ENCODE peak calls at places on chromosomes 2 and 18, in six cellular contexts. A is Panc1, U is GM12892, O is HCT116, N is spleen, Z is stomach. E is an unnamed sample.
A peak's percentile ranks its signal among the peaks of the same experiment; 100 is the strongest.

GRCh38 chr18:37668971-37669747 is 103.6 kb upstream of the CELF4 start:
- DNase-seq in A (no peak), U (no peak), O (no peak), N (no peak), Z (no peak), E (peak; percentile 42)

GRCh38 chr18:13216732-13217465 is 1.7 kb upstream of the LDLRAD4 start:
- DNase-seq in A (no peak), U (no peak), O (no peak), N (no peak), Z (peak; percentile 46), E (peak; percentile 75)

GRCh38 chr2:165369131-165369935 is 100.2 kb upstream of the CSRNP3 start:
- DNase-seq in A (no peak), U (no peak), O (no peak), N (no peak), Z (peak; percentile 56), E (no peak)

GRCh38 chr2:129619471-129619870 is 360.0 kb upstream of the RAB6C start:
- DNase-seq in A (no peak), U (no peak), O (no peak), N (no peak), Z (no peak), E (no peak)

GRCh38 chr18:78769502-78770113 is 210.0 kb upstream of the SALL3 start:
- DNase-seq in A (no peak), U (no peak), O (no peak), N (no peak), Z (peak; percentile 20), E (peak; percentile 44)

GRCh38 chr2:44688442-44689124 is 252.9 kb upstream of the SIX3 start:
- DNase-seq in A (no peak), U (no peak), O (no peak), N (no peak), Z (no peak), E (no peak)

GRCh38 chr18:68676913-68677312 is 38.0 kb downstream of the TMX3 start:
- DNase-seq in A (no peak), U (no peak), O (no peak), N (no peak), Z (no peak), E (no peak)

GRCh38 chr2:99336780-99337163 is 417 bp upstream of the EIF5B start:
- DNase-seq in A (no peak), U (no peak), O (no peak), N (no peak), Z (no peak), E (no peak)

GRCh38 chr2:213723707-213724106 is 439.4 kb downstream of the SPAG16 start:
- DNase-seq in A (no peak), U (no peak), O (no peak), N (no peak), Z (no peak), E (no peak)

GRCh38 chr2:50398101-50398500 is 633.8 kb downstream of the NRXN1 start:
- DNase-seq in A (no peak), U (no peak), O (no peak), N (no peak), Z (no peak), E (no peak)

GRCh38 chr2:174824098-174824497 is 59.8 kb upstream of the CHRNA1 start:
- DNase-seq in A (no peak), U (no peak), O (no peak), N (no peak), Z (no peak), E (no peak)
- TF ChIP-seq POLR2AphosphoS5 in A (no peak), U (no peak), O (no peak), N (no peak), Z (no peak), E (no peak)

GRCh38 chr2:183123117-183123958 is 905 bp upstream of the NUP35 start:
- DNase-seq in A (no peak), U (no peak), O (no peak), N (no peak), Z (no peak), E (no peak)

GRCh38 chr2:183125659-183126341 is 1.6 kb downstream of the NUP35 start:
- DNase-seq in A (no peak), U (no peak), O (no peak), N (no peak), Z (no peak), E (no peak)

GRCh38 chr2:183124957-183125255 is 663 bp downstream of the NUP35 start:
- DNase-seq in A (peak; percentile 27), U (no peak), O (no peak), N (no peak), Z (no peak), E (no peak)

GRCh38 chr2:183123959-183124221 is 353 bp upstream of the NUP35 start:
- DNase-seq in A (peak; percentile 8), U (no peak), O (no peak), N (no peak), Z (no peak), E (no peak)

DNA sequence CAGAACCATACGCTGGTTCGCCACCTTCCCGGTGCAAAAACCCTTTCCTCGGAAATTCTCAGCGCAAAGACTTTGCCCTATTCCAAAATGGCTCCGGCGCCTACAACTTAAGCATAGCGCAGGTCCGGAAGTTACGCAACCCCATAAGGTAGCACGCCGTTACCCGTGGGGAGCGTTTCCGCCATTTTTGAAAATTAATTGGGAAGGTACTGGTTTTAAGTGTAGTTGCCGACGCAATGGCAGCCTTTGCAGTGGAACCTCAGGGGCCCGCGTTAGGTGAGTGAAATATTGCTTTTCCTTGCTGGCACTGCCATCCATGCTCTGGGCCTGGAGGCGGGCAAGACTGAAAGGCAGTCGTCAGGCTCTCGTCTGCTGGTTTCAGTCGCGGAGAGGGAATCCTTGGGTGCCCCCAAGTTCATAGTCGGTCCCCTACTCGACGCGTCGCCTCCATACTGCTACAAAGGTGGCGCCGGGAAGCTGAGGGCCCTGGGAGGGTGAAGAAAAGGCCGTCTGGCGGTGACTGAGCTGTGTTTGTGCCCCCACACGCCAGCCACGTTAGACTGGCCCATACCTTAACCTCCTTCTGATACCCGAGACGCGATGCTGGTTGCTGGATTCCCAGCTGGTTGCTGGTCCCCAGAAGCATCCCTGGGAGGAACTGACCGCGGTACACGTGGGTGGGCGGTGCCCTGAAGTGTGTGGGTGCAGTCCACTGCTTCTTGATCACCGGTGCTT is at the start of gene NUP35:
- DNase-seq in A (peak; percentile 82), U (peak; percentile 36), O (peak; percentile 88), N (peak; percentile 92), Z (peak; percentile 90), E (peak; percentile 92)
- TF ChIP-seq POLR2AphosphoS5 in A (peak; percentile 92), U (peak; percentile 83), O (peak; percentile 85), N (peak; percentile 80), Z (peak; percentile 87), E (peak; percentile 69)

DNA sequence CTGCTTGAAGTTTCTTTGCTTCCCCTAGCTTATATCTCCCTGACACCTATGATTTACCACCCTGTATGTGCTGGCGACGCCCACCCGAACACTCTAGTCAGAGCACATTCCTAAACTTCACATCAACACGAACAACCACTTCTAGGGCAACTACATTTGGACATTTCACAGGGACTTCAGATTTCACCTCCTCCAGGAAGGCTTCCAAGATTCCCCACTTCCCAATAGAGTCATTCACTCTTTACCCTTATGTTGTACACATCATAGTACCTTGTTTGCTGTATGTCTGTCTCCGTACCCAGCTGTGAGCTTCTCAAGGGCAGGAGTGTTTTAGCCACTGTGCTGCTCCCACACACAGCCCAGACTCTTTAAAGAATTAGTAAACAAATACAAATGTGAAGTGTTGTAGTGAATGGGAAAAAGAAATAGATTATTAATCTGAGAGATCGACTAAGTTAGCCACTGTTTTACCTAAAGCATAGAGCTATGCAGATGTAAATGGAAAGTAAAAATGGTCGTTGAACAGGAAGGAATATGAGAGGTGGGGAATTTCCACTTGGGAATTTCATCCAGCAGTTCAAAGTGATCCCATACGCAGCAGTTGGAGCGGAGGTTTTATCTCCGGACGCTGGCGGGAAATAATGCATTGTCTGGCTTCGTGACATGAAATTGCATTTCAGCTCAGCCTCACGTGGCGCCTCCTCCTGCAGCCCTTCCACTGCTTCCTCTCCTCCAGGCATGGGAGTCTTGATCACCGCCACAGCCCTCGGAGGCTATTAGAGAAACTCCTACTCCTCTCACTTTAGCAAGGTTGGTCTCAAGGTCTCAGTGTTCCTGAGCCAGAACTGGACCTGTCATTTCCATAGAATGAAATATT is 233.4 kb upstream of the COPS8 start:
- DNase-seq in A (no peak), U (no peak), O (no peak), N (no peak), Z (no peak), E (no peak)
- TF ChIP-seq POLR2AphosphoS5 in A (no peak), U (no peak), O (no peak), N (no peak), Z (no peak), E (no peak)

DNA sequence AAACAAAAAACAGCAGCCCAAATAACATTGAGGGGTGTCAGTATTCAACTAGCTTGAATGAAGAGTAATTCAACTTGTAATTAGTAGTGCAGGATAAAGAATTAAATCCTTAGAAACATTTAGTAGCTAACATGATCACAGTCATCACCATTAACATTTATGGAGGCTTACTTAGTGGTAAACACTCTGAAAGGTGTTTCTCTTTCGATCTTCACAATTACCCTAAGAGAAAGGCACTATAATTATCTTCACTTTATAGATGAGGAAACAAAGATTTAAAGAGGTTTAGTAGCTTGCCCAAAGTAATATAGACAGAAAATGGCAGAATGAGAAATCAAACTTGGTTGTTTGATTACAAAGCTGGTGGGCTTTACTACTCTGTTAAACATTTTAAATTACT is 81.5 kb downstream of the GAREM1 start:
- DNase-seq in A (no peak), U (no peak), O (no peak), N (no peak), Z (no peak), E (no peak)
- TF ChIP-seq POLR2AphosphoS5 in A (no peak), U (no peak), O (no peak), N (no peak), Z (no peak), E (no peak)

GRCh38 chr2:182972548-182972942 is 65.7 kb downstream of the NCKAP1 start:
- DNase-seq in A (no peak), U (no peak), O (no peak), N (no peak), Z (no peak), E (no peak)

GRCh38 chr2:182973441-182974352 is 64.6 kb downstream of the NCKAP1 start:
- DNase-seq in A (no peak), U (no peak), O (no peak), N (no peak), Z (no peak), E (no peak)

GRCh38 chr2:182977463-182977862 is 60.8 kb downstream of the NCKAP1 start:
- DNase-seq in A (no peak), U (no peak), O (no peak), N (no peak), Z (no peak), E (no peak)

GRCh38 chr2:182970486-182970885 is 67.8 kb downstream of the NCKAP1 start:
- DNase-seq in A (no peak), U (no peak), O (no peak), N (no peak), Z (no peak), E (no peak)

DNA sequence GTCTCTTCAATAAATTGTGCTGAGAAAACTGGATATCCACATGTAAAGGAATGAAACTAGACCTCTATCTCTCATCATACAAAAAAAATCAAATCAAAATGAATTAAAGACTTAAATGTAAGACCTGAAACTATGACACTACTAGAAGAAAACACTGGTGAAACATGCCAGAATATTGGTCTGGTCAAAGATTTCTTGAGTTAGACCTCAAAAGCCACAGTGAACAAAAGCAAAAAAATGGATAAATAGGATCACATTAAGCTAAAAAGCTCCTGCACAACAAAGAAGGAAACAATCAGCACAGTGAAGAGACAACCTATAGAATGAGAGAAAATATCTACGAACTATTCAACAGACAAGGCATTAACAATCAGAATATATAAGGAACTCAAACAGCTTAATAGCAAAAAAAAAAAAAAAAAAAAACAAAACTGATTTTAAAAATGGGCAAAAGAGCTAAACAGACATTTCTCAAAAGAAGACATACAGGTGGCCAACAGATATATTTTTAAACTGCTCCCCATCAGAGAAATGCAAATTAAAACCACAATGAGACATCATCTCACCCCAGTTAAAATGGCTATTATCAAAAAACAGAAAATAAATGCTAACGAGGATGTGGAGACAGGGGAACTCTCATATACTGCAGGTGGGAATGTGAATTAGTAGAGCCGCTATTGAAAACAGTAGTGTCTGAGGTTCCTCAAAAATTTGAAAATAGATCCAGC is 66.3 kb downstream of the NCKAP1 start:
- DNase-seq in A (no peak), U (no peak), O (no peak), N (no peak), Z (no peak), E (no peak)
- TF ChIP-seq POLR2AphosphoS5 in A (no peak), U (no peak), O (no peak), N (no peak), Z (no peak), E (no peak)

E was measured in sigmoid colon.